ENCODE peak calls at places on chromosomes 12 and 14, in ten cellular contexts. J, P, Q, Z, C, D, V, I, A and S are unnamed samples.

GRCh38 chr12:104333692-104334255 is 30.2 kb downstream of the EID3 start:
- DNase-seq in V (no peak), A (no peak), I (no peak), C (no peak), Z (no peak), P (no peak), J (no peak), Q (no peak), D (no peak), S (no peak)

GRCh38 chr14:103436533-103436932 is 51.3 kb downstream of the MARK3 start:
- DNase-seq in J (peak), Z (no peak), Q (no peak), A (no peak), V (no peak), C (no peak), I (no peak), P (no peak), D (peak), S (no peak)

GRCh38 chr14:49865431-49865859 is 12.9 kb upstream of the NEMF start:
- DNase-seq in Z (peak), A (peak), V (no peak), P (peak), Q (peak), D (peak), I (peak), J (peak), C (peak), S (peak)

GRCh38 chr12:52632656-52633055 is 14.3 kb upstream of the KRT73 start:
- DNase-seq in C (no peak), D (no peak), Z (no peak), I (no peak), A (no peak), P (no peak), V (no peak), Q (no peak), J (no peak), S (no peak)

GRCh38 chr12:47276253-47277070 is 196.7 kb upstream of the AMIGO2 start:
- DNase-seq in Z (no peak), V (peak), I (no peak), A (peak), D (peak), Q (peak), P (peak), J (peak), C (no peak), S (no peak)

GRCh38 chr12:105212431-105212830 is 23.5 kb downstream of the APPL2 start:
- DNase-seq in D (peak), C (no peak), A (no peak), J (no peak), Z (no peak), I (no peak), Q (no peak), P (no peak), V (peak), S (no peak)

GRCh38 chr14:96895658-96896271 is 98.6 kb downstream of the VRK1 start:
- DNase-seq in C (no peak), D (no peak), P (no peak), V (no peak), Q (no peak), I (no peak), A (no peak), J (no peak), Z (no peak), S (no peak)

GRCh38 chr12:104310751-104311297 is 7.3 kb downstream of the EID3 start:
- DNase-seq in Q (no peak), A (no peak), J (no peak), Z (no peak), I (no peak), C (no peak), D (no peak), V (no peak), P (no peak), S (no peak)

GRCh38 chr12:30729547-30729946 is 25.2 kb downstream of the CAPRIN2 start:
- DNase-seq in D (no peak), P (no peak), Q (no peak), C (no peak), Z (no peak), J (no peak), V (no peak), I (no peak), A (no peak), S (no peak)